ENCODE peak calls at places on chromosomes 5 and 9, in five cellular contexts. V, K, Q, S and U are unnamed samples.
A peak's percentile ranks its signal among the peaks of the same experiment; 100 is the strongest.

GRCh38 chr9:34365282-34365681 is 11.4 kb downstream of the MYORG start:
- DNase-seq in V (no peak), K (no peak), Q (no peak), S (peak; percentile 1), U (no peak)

GRCh38 chr9:130029591-130029990 is 13.4 kb downstream of the FNBP1 start:
- DNase-seq in V (no peak), K (no peak), Q (no peak), S (no peak), U (no peak)

GRCh38 chr9:37645903-37646506 is 4.7 kb upstream of the FRMPD1 start:
- DNase-seq in V (no peak), K (no peak), Q (no peak), S (no peak), U (no peak)

GRCh38 chr9:14304242-14304641 is 9.7 kb downstream of the NFIB start:
- DNase-seq in V (no peak), K (no peak), Q (no peak), S (no peak), U (no peak)

GRCh38 chr5:68315679-68316271 is 100.2 kb downstream of the PIK3R1 start:
- DNase-seq in V (no peak), K (no peak), Q (no peak), S (no peak), U (no peak)

GRCh38 chr9:37485389-37486255 is at the start of gene POLR1E:
- DNase-seq in V (peak; percentile 92), K (peak; percentile 99), Q (peak; percentile 84), S (peak; percentile 98), U (peak; percentile 95)

GRCh38 chr5:180006116-180006515 is 65.4 kb downstream of the RNF130 start:
- DNase-seq in V (no peak), K (no peak), Q (no peak), S (no peak), U (no peak)

GRCh38 chr5:151005975-151006576 is 14.3 kb upstream of the GPX3 start:
- DNase-seq in V (no peak), K (no peak), Q (no peak), S (no peak), U (no peak)

GRCh38 chr9:6328103-6328502 is at the start of gene TPD52L3:
- DNase-seq in V (no peak), K (peak; percentile 9), Q (no peak), S (no peak), U (no peak)

GRCh38 chr5:132870801-132871200 is 2.7 kb upstream of the LEAP2 start:
- DNase-seq in V (no peak), K (no peak), Q (no peak), S (no peak), U (no peak)

GRCh38 chr5:137498301-137498735 is 808 bp downstream of the SPOCK1 start:
- DNase-seq in V (no peak), K (no peak), Q (no peak), S (peak; percentile 77), U (no peak)

GRCh38 chr9:78835928-78836450 is 539.1 kb downstream of the PSAT1 start:
- DNase-seq in V (no peak), K (no peak), Q (no peak), S (no peak), U (no peak)

GRCh38 chr5:140116716-140117115 is 2.8 kb downstream of the PURA start:
- DNase-seq in V (no peak), K (peak; percentile 44), Q (no peak), S (no peak), U (no peak)

GRCh38 chr5:149860801-149861322 is 83.7 kb downstream of the PDE6A start:
- DNase-seq in V (no peak), K (no peak), Q (no peak), S (no peak), U (no peak)

GRCh38 chr9:131101207-131101964 is 5.1 kb downstream of the AIF1L start:
- DNase-seq in V (no peak), K (peak; percentile 88), Q (no peak), S (no peak), U (no peak)

GRCh38 chr5:34516686-34517085 is 139.4 kb upstream of the RAI14 start:
- DNase-seq in V (no peak), K (no peak), Q (no peak), S (no peak), U (no peak)

GRCh38 chr9:106866243-106866642 is 3.3 kb downstream of the ZNF462 start:
- DNase-seq in V (no peak), K (no peak), Q (no peak), S (no peak), U (no peak)

GRCh38 chr9:106869458-106869857 is 6.5 kb downstream of the ZNF462 start:
- DNase-seq in V (no peak), K (no peak), Q (no peak), S (no peak), U (no peak)

GRCh38 chr9:106868096-106868495 is 5.1 kb downstream of the ZNF462 start:
- DNase-seq in V (no peak), K (no peak), Q (no peak), S (no peak), U (no peak)

GRCh38 chr9:106869028-106869427 is 6.1 kb downstream of the ZNF462 start:
- DNase-seq in V (no peak), K (no peak), Q (no peak), S (no peak), U (no peak)

DNA sequence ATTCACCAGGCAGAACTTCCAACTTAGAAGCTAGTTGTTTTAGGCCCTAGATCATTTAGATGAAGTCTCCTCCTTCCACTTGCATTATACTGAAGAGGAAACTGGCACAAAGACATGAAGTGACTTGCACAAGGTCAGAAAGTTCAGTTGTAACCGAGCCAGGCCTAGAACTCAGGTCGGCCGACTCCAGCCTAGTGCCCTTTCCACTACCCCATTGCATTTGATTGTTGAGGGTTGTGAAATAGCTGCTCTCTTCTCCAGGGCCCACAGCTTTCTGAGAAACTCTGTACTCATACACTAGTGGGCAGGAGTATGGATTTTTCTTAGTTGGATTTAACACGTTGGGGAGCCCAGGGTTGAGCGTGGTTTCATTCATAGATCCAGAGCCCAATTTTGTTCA is 5.6 kb downstream of the ZNF462 start:
- DNase-seq in V (no peak), K (no peak), Q (no peak), S (no peak), U (no peak)
- TF ChIP-seq YY1 in V (no peak), K (no peak), Q (no peak), S (no peak), U (no peak)

GRCh38 chr5:134509308-134510040 is 16.0 kb upstream of the JADE2 start:
- DNase-seq in V (peak; percentile 70), K (no peak), Q (peak; percentile 87), S (peak; percentile 43), U (no peak)
- H3K4me1 ChIP-seq in V (peaks cover 94% of the 10 kb centered on the region), K (peaks cover 41% of the 10 kb centered on the region), Q (peaks cover 97% of the 10 kb centered on the region), S (peaks cover 37% of the 10 kb centered on the region), U (peaks cover 24% of the 10 kb centered on the region)

GRCh38 chr5:138629383-138629782 is 54.2 kb upstream of the HSPA9 start:
- DNase-seq in V (no peak), K (no peak), Q (no peak), S (no peak), U (no peak)
- H3K4me3 ChIP-seq in V (no peak overlapping the region), K (no peak overlapping the region), Q (no peak overlapping the region), S (no peak overlapping the region), U (no peak overlapping the region)

DNA sequence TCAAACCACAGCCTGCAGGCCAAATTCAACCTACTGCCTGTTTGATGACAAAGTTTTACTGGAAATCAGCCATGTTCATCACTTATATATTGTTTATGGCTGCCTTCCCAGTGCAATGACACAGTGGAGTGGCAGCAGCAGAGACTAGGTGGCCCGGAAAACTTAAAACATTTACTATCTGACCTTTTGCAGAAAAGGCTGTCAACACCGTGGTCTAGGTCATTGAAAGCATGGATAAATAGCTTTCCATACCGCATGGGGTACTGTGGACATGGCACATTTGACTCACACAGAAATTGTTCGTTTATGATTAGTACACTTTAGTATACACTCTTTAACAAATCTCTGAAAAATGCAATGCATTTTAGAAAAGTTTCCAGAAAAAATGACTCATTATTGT is 298.3 kb upstream of the EFNA5 start:
- DNase-seq in V (no peak), K (no peak), Q (no peak), S (no peak), U (no peak)
- TF ChIP-seq YY1 in V (no peak), K (no peak), Q (no peak), S (no peak), U (no peak)

GRCh38 chr5:172769324-172769597 is 1.7 kb downstream of the DUSP1 start:
- DNase-seq in V (no peak), K (no peak), Q (no peak), S (no peak), U (no peak)
- H3K4me1 ChIP-seq in V (peaks cover 77% of the 10 kb centered on the region), K (peaks cover 57% of the 10 kb centered on the region), Q (peaks cover 55% of the 10 kb centered on the region), S (peaks cover 29% of the 10 kb centered on the region), U (peaks cover 12% of the 10 kb centered on the region)